ENCODE peak calls at places on chromosomes 2 and 18, in four cellular contexts. X is stimulated activated CD4-positive, alpha-beta T cell treated with anti-CD3 and anti-CD28 coated beads, Interleukin-1b, Interleukin-23, amount 100 ng/mL, for 1 hour; R is posterior cingulate gyrus; B is T-helper 17 cell. J is an unnamed sample.

GRCh38 chr18:23871410-23871809 is 143.1 kb upstream of the TTC39C start:
- DNase-seq in X (peak), R (no peak), B (peak), J (no peak)

GRCh38 chr2:43412121-43412753 is 183.6 kb downstream of the THADA start:
- DNase-seq in X (no peak), R (no peak), B (no peak), J (no peak)

GRCh38 chr2:36329746-36330145 is 25.8 kb upstream of the CRIM1 start:
- DNase-seq in X (no peak), R (no peak), B (no peak), J (no peak)

GRCh38 chr2:10220516-10221391 is 82.0 kb upstream of the HPCAL1 start:
- DNase-seq in X (no peak), R (no peak), B (no peak), J (no peak)

GRCh38 chr2:84946204-84947009 is 24.6 kb upstream of the KCMF1 start:
- DNase-seq in X (peak), R (no peak), B (no peak), J (no peak)

GRCh38 chr2:53442783-53443182 is 324.8 kb upstream of the CHAC2 start:
- DNase-seq in X (no peak), R (no peak), B (no peak), J (no peak)

GRCh38 chr18:54606835-54607212 is 15.8 kb downstream of the DYNAP start:
- DNase-seq in X (no peak), R (no peak), B (no peak), J (no peak)

GRCh38 chr2:172698041-172698863 is 37.4 kb upstream of the RAPGEF4 start:
- DNase-seq in X (no peak), R (no peak), B (no peak), J (no peak)

GRCh38 chr2:227853204-227853629 is 18.2 kb upstream of the DAW1 start:
- DNase-seq in X (no peak), R (no peak), B (no peak), J (no peak)

GRCh38 chr2:70475266-70475665 is 78.4 kb downstream of the TGFA start:
- DNase-seq in X (no peak), R (no peak), B (no peak), J (no peak)

GRCh38 chr2:218259099-218259921 is 1.5 kb upstream of the GPBAR1 start:
- DNase-seq in X (no peak), R (peak), B (no peak), J (no peak)

GRCh38 chr18:26863122-26863879 is 2.2 kb downstream of the AQP4 start:
- DNase-seq in X (no peak), R (peak), B (no peak), J (no peak)

GRCh38 chr2:74081030-74081429 is 66.7 kb downstream of the BOLA3 start:
- DNase-seq in X (no peak), R (no peak), B (no peak), J (no peak)

GRCh38 chr2:60439219-60439974 is 114.1 kb downstream of the BCL11A start:
- DNase-seq in X (no peak), R (no peak), B (no peak), J (no peak)

GRCh38 chr2:128986867-128987268 is 668.2 kb upstream of the HS6ST1 start:
- DNase-seq in X (no peak), R (no peak), B (no peak), J (no peak)

GRCh38 chr2:179268277-179268935 is 3.8 kb upstream of the SESTD1 start:
- DNase-seq in X (no peak), R (no peak), B (no peak), J (no peak)

GRCh38 chr2:174076040-174076439 is 110.9 kb upstream of the SP3 start:
- DNase-seq in X (no peak), R (no peak), B (no peak), J (no peak)

GRCh38 chr18:48319796-48320638 is 89.2 kb downstream of the ZBTB7C start:
- DNase-seq in X (no peak), R (no peak), B (no peak), J (no peak)

J was measured in cerebellar nuclear complex.